ENCODE peak calls at places on chromosomes 5 and 9, in six cellular contexts. P, J, U, T, I and O are unnamed samples.

GRCh38 chr5:137560414-137560813 is 61.3 kb upstream of the SPOCK1 start:
- DNase-seq in P (no peak), J (no peak), U (no peak), T (no peak), I (no peak), O (no peak)

GRCh38 chr9:4425358-4426045 is 64.8 kb upstream of the SLC1A1 start:
- DNase-seq in P (no peak), J (no peak), U (no peak), T (no peak), I (no peak), O (no peak)

GRCh38 chr5:146284016-146284415 is 54.6 kb upstream of the POU4F3 start:
- DNase-seq in P (no peak), J (peak; percentile 25), U (peak; percentile 20), T (no peak), I (no peak), O (no peak)

GRCh38 chr9:20271723-20272122 is 350.6 kb downstream of the MLLT3 start:
- DNase-seq in P (no peak), J (no peak), U (no peak), T (no peak), I (no peak), O (no peak)

GRCh38 chr5:68746220-68747076 is 347.4 kb upstream of the SLC30A5 start:
- DNase-seq in P (no peak), J (no peak), U (no peak), T (no peak), I (no peak), O (no peak)

GRCh38 chr9:105842023-105842644 is 147.8 kb downstream of the TMEM38B start:
- DNase-seq in P (peak; percentile 34), J (no peak), U (peak; percentile 47), T (peak; percentile 14), I (peak; percentile 14), O (no peak)

GRCh38 chr5:77882670-77883257 is 106.6 kb upstream of the TBCA start:
- DNase-seq in P (no peak), J (peak; percentile 41), U (peak; percentile 92), T (no peak), I (no peak), O (no peak)

GRCh38 chr5:43042176-43042625 is 2.1 kb upstream of the ANXA2R start:
- DNase-seq in P (peak; percentile 35), J (no peak), U (peak; percentile 69), T (peak; percentile 75), I (no peak), O (peak; percentile 82)

GRCh38 chr9:112447283-112447761 is 39.3 kb upstream of the KIAA1958 start:
- DNase-seq in P (no peak), J (no peak), U (peak; percentile 68), T (no peak), I (no peak), O (no peak)

GRCh38 chr5:142459209-142459608 is 134.4 kb upstream of the SPRY4 start:
- DNase-seq in P (no peak), J (no peak), U (no peak), T (no peak), I (no peak), O (no peak)

GRCh38 chr5:132238169-132238744 is 10.6 kb upstream of the P4HA2 start:
- DNase-seq in P (peak; percentile 71), J (no peak), U (peak; percentile 68), T (peak; percentile 68), I (no peak), O (no peak)

GRCh38 chr5:179488464-179488863 is 61.9 kb upstream of the RUFY1 start:
- DNase-seq in P (no peak), J (no peak), U (no peak), T (no peak), I (no peak), O (no peak)

GRCh38 chr9:124511426-124511840 is 4.2 kb upstream of the NR5A1 start:
- DNase-seq in P (no peak), J (no peak), U (no peak), T (no peak), I (no peak), O (no peak)

GRCh38 chr9:78230761-78231160 is 5.1 kb upstream of the CEP78 start:
- DNase-seq in P (no peak), J (no peak), U (no peak), T (no peak), I (no peak), O (no peak)

GRCh38 chr9:89759563-89759962 is 154.8 kb downstream of the GADD45G start:
- DNase-seq in P (no peak), J (no peak), U (no peak), T (no peak), I (no peak), O (no peak)

GRCh38 chr9:114465906-114466900 is 39.1 kb downstream of the WHRN start:
- DNase-seq in P (no peak), J (no peak), U (no peak), T (no peak), I (no peak), O (no peak)

GRCh38 chr9:94895668-94896067 is 169.2 kb downstream of the AOPEP start:
- DNase-seq in P (no peak), J (no peak), U (no peak), T (no peak), I (no peak), O (no peak)

GRCh38 chr5:133317558-133317957 is 265.7 kb downstream of the HSPA4 start:
- DNase-seq in P (no peak), J (no peak), U (no peak), T (no peak), I (no peak), O (no peak)

GRCh38 chr5:95864944-95865504 is 42.5 kb upstream of the GLRX start:
- DNase-seq in P (no peak), J (no peak), U (peak; percentile 58), T (no peak), I (no peak), O (no peak)

GRCh38 chr9:97570899-97571298 is 62.3 kb downstream of the TSTD2 start:
- DNase-seq in P (no peak), J (no peak), U (no peak), T (no peak), I (no peak), O (no peak)

GRCh38 chr5:172648008-172648359 is 6.9 kb downstream of the NEURL1B start:
- DNase-seq in P (no peak), J (peak; percentile 17), U (no peak), T (no peak), I (no peak), O (no peak)

GRCh38 chr5:163105456-163105855 is 331.9 kb upstream of the CCNG1 start:
- DNase-seq in P (no peak), J (no peak), U (no peak), T (no peak), I (no peak), O (no peak)

GRCh38 chr9:131773911-131774379 is 34.1 kb upstream of the RAPGEF1 start:
- DNase-seq in P (peak; percentile 48), J (no peak), U (peak; percentile 65), T (peak; percentile 81), I (no peak), O (peak; percentile 2)

GRCh38 chr9:126397056-126397455 is 70.4 kb downstream of the MVB12B start:
- DNase-seq in P (peak; percentile 10), J (no peak), U (no peak), T (no peak), I (no peak), O (no peak)

GRCh38 chr5:116242363-116242762 is 157.5 kb downstream of the COMMD10 start:
- DNase-seq in P (no peak), J (no peak), U (peak; percentile 10), T (no peak), I (no peak), O (no peak)

GRCh38 chr9:6488395-6488794 is 75.4 kb downstream of the UHRF2 start:
- DNase-seq in P (no peak), J (no peak), U (no peak), T (no peak), I (no peak), O (no peak)

GRCh38 chr5:125440905-125441304 is 694.5 kb upstream of the ZNF608 start:
- DNase-seq in P (no peak), J (no peak), U (no peak), T (no peak), I (no peak), O (no peak)

GRCh38 chr9:132797861-132798659 is 80.0 kb downstream of the AK8 start:
- DNase-seq in P (no peak), J (no peak), U (no peak), T (no peak), I (no peak), O (no peak)

GRCh38 chr9:133089271-133089671 is 27.5 kb downstream of the CEL start:
- DNase-seq in P (no peak), J (no peak), U (no peak), T (no peak), I (no peak), O (no peak)

GRCh38 chr9:89036862-89037261 is 45.6 kb downstream of the S1PR3 start:
- DNase-seq in P (no peak), J (no peak), U (no peak), T (no peak), I (no peak), O (peak; percentile 23)

GRCh38 chr5:157342822-157343402 is 77.0 kb downstream of the CYFIP2 start:
- DNase-seq in P (peak; percentile 71), J (no peak), U (no peak), T (no peak), I (no peak), O (no peak)
- H3K27ac ChIP-seq in P (no peak overlapping the region), J (no peak overlapping the region), U (no peak overlapping the region), T (no peak overlapping the region), I (no peak overlapping the region), O (no peak overlapping the region)

DNA sequence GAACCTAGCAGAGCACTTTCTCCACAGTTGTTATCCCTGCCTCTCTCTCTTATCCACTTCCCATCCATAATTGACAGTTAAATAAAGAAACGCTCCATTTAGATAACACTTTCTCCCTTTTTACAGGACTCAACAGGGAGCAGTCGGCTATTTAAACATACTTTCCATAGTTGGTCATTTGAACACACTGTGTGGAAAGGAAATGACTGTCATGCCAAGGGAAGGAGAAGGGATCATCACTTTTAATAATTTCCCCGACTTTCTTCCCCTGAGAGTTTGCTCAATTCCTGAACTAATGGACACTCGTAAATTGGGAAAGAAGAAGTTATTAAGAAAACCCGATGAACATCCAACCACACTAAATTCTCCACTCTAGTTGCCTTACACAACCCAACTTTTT is 400.8 kb upstream of the PTGER4 start:
- DNase-seq in P (no peak), J (no peak), U (no peak), T (no peak), I (no peak), O (no peak)
- H3K27ac ChIP-seq in P (no peak overlapping the region), J (no peak overlapping the region), U (no peak overlapping the region), T (no peak overlapping the region), I (no peak overlapping the region), O (no peak overlapping the region)

GRCh38 chr9:128004011-128004604 is 23.3 kb upstream of the EEIG1 start:
- DNase-seq in P (no peak), J (no peak), U (no peak), T (no peak), I (no peak), O (no peak)
- H3K27ac ChIP-seq in P (peak overlapping the region; percentile 42), J (no peak overlapping the region), U (no peak overlapping the region), T (no peak overlapping the region), I (no peak overlapping the region), O (no peak overlapping the region)

GRCh38 chr9:33130501-33130900 is 36.6 kb downstream of the B4GALT1 start:
- DNase-seq in P (peak; percentile 29), J (no peak), U (peak; percentile 46), T (no peak), I (no peak), O (no peak)
- H3K27ac ChIP-seq in P (no peak overlapping the region), J (peak overlapping the region; percentile 85), U (no peak overlapping the region), T (no peak overlapping the region), I (no peak overlapping the region), O (no peak overlapping the region)

GRCh38 chr9:76459691-76460635 is 981 bp downstream of the GCNT1 start:
- DNase-seq in P (peak; percentile 33), J (no peak), U (peak; percentile 62), T (peak; percentile 23), I (no peak), O (no peak)
- H3K27ac ChIP-seq in P (peak overlapping the region; percentile 48), J (peak overlapping the region; percentile 63), U (peak overlapping the region; percentile 57), T (no peak overlapping the region), I (no peak overlapping the region), O (no peak overlapping the region)